ENCODE peak calls at places on chromosomes 1 and 21, in nine cellular contexts. D, V, U, J, T, R, C, Y and P are unnamed samples.

GRCh38 chr1:1061682-1062363 is 12.3 kb downstream of the RNF223 start:
- DNase-seq in D (no peak), V (no peak), U (no peak), J (no peak), T (no peak), R (no peak), C (no peak), Y (no peak), P (no peak)

GRCh38 chr1:78649628-78650027 is at the start of gene IFI44:
- DNase-seq in D (peak; percentile 68), V (peak; percentile 92), U (peak; percentile 83), J (no peak), T (peak; percentile 75), R (peak; percentile 33), C (no peak), Y (peak; percentile 32), P (peak; percentile 80)

GRCh38 chr21:44300262-44300959 is 558 bp downstream of the PFKL start:
- DNase-seq in D (no peak), V (peak; percentile 67), U (peak; percentile 80), J (peak; percentile 32), T (peak; percentile 52), R (no peak), C (peak; percentile 61), Y (no peak), P (peak; percentile 66)

GRCh38 chr1:244460195-244460594 is 878 bp upstream of the CATSPERE start:
- DNase-seq in D (no peak), V (peak; percentile 40), U (no peak), J (no peak), T (no peak), R (no peak), C (peak; percentile 31), Y (no peak), P (no peak)

GRCh38 chr1:85307987-85308836 is 31.8 kb upstream of the BCL10 start:
- DNase-seq in D (peak; percentile 57), V (peak; percentile 89), U (peak; percentile 87), J (peak; percentile 83), T (peak; percentile 56), R (peak; percentile 38), C (peak; percentile 98), Y (no peak), P (peak; percentile 16)

GRCh38 chr1:68975534-68975933 is 478.7 kb upstream of the DEPDC1 start:
- DNase-seq in D (no peak), V (no peak), U (no peak), J (no peak), T (no peak), R (no peak), C (peak; percentile 80), Y (no peak), P (no peak)

GRCh38 chr1:244674446-244674845 is 21.5 kb downstream of the DESI2 start:
- DNase-seq in D (no peak), V (peak; percentile 16), U (no peak), J (no peak), T (no peak), R (no peak), C (no peak), Y (no peak), P (no peak)

GRCh38 chr1:235078927-235079381 is 49.7 kb downstream of the TOMM20 start:
- DNase-seq in D (no peak), V (peak; percentile 45), U (no peak), J (no peak), T (no peak), R (no peak), C (no peak), Y (no peak), P (no peak)

GRCh38 chr1:96157101-96157500 is 564.5 kb upstream of the PTBP2 start:
- DNase-seq in D (no peak), V (no peak), U (no peak), J (no peak), T (no peak), R (no peak), C (no peak), Y (no peak), P (no peak)

GRCh38 chr1:44144962-44145756 is 3.7 kb upstream of the KLF18 start:
- DNase-seq in D (no peak), V (no peak), U (no peak), J (no peak), T (no peak), R (no peak), C (no peak), Y (no peak), P (no peak)

GRCh38 chr21:37986751-37987399 is 70.6 kb upstream of the KCNJ6 start:
- DNase-seq in D (no peak), V (no peak), U (no peak), J (no peak), T (no peak), R (no peak), C (no peak), Y (no peak), P (no peak)